ENCODE peak calls at places on chromosomes 4 and X, in six cellular contexts. Y is breast epithelium, S is fibroblast of lung, I is tibial artery, M is testis, T is DND-41. G is an unnamed sample. For H3K9me3, the result is how much of the 10 kb centered on the place peaks cover.

GRCh38 chr4:3484057-3484973 is 21.2 kb downstream of the DOK7 start:
- DNase-seq in I (peak), S (no peak), M (no peak), T (no peak), Y (peak), G (no peak)

GRCh38 chrX:103404225-103405008 is 28.1 kb downstream of the BEX3 start:
- DNase-seq in I (peak), M (peak), Y (peak), T (no peak), S (peak), G (peak)

GRCh38 chr4:38078590-38079381 is 118.6 kb downstream of the PTTG2 start:
- DNase-seq in Y (no peak), I (no peak), S (peak), M (no peak), T (no peak), G (no peak)

GRCh38 chrX:107199491-107199890 is 6.7 kb downstream of the NUP62CL start:
- DNase-seq in I (no peak), S (no peak), M (no peak), T (no peak), Y (no peak), G (no peak)

GRCh38 chrX:45517090-45517973 is 316.7 kb upstream of the DIPK2B start:
- DNase-seq in Y (no peak), T (no peak), M (no peak), I (no peak), S (peak), G (no peak)

GRCh38 chr4:101306225-101306624 is 41.1 kb downstream of the PPP3CA start:
- DNase-seq in I (no peak), T (no peak), Y (peak), S (peak), M (no peak), G (no peak)

GRCh38 chr4:1872918-1873269 is 1.7 kb downstream of the NSD2 start:
- DNase-seq in I (no peak), S (peak), T (peak), Y (no peak), M (no peak), G (no peak)

GRCh38 chr4:147786031-147786430 is 54.1 kb downstream of the ARHGAP10 start:
- DNase-seq in Y (no peak), M (no peak), S (no peak), T (no peak), I (no peak), G (no peak)

GRCh38 chr4:160370046-160370445 is 1267.2 kb downstream of the RAPGEF2 start:
- DNase-seq in I (no peak), Y (no peak), T (no peak), M (no peak), S (peak), G (no peak)

GRCh38 chrX:7074135-7074907 is 73.2 kb upstream of the STS start:
- DNase-seq in T (peak), Y (no peak), S (no peak), M (no peak), I (no peak), G (no peak)

GRCh38 chrX:118272237-118272636 is 73.7 kb upstream of the WDR44 start:
- DNase-seq in I (no peak), T (no peak), M (no peak), S (peak), Y (no peak), G (no peak)

GRCh38 chr4:120819816-120820437 is 102.6 kb downstream of the PRDM5 start:
- DNase-seq in I (no peak), T (no peak), S (no peak), M (no peak), Y (no peak), G (no peak)

GRCh38 chr4:3871881-3872833 is 106.0 kb downstream of the ADRA2C start:
- DNase-seq in M (no peak), I (peak), T (no peak), Y (no peak), S (no peak), G (peak)

GRCh38 chrX:129769467-129770154 is 10.1 kb upstream of the SASH3 start:
- DNase-seq in Y (no peak), M (no peak), T (peak), I (no peak), S (peak), G (peak)

GRCh38 chr4:129675036-129675435 is 579.1 kb downstream of the C4orf33 start:
- DNase-seq in I (no peak), Y (no peak), M (no peak), S (no peak), T (no peak), G (no peak)

GRCh38 chr4:145066063-145066501 is 31.9 kb downstream of the ANAPC10 start:
- DNase-seq in M (no peak), S (no peak), Y (no peak), T (no peak), I (no peak), G (no peak)

GRCh38 chr4:74451214-74451661 is 6.3 kb downstream of the AREG start:
- DNase-seq in Y (no peak), T (no peak), I (no peak), S (peak), M (no peak), G (no peak)

GRCh38 chr4:131258361-131258760 is 1890.7 kb upstream of the PCDH10 start:
- DNase-seq in S (no peak), Y (no peak), M (no peak), I (no peak), T (no peak), G (no peak)

GRCh38 chr4:101968364-101968763 is 177.8 kb downstream of the BANK1 start:
- DNase-seq in T (no peak), I (no peak), M (no peak), S (no peak), Y (no peak), G (no peak)

GRCh38 chrX:74207539-74207938 is 96.4 kb upstream of the ZCCHC13 start:
- DNase-seq in S (no peak), M (no peak), Y (no peak), I (no peak), T (no peak), G (no peak)

GRCh38 chr4:74619931-74620702 is 174.2 kb downstream of the BTC start:
- DNase-seq in T (no peak), M (no peak), I (no peak), Y (no peak), S (peak), G (no peak)

GRCh38 chr4:80154547-80154933 is 42.8 kb upstream of the PRDM8 start:
- DNase-seq in I (no peak), Y (no peak), M (no peak), S (no peak), T (no peak), G (no peak)

GRCh38 chrX:28225508-28225907 is 244.3 kb upstream of the DCAF8L1 start:
- DNase-seq in S (peak), T (no peak), I (no peak), Y (no peak), M (no peak), G (no peak)

GRCh38 chr4:147233-147632 is 22.9 kb downstream of the ZNF718 start:
- DNase-seq in M (no peak), S (no peak), T (no peak), Y (no peak), I (no peak), G (no peak)
- H3K9me3 ChIP-seq in M (under half), S (under half), T (half or more), Y (half or more), I (half or more), G (under half)

DNA sequence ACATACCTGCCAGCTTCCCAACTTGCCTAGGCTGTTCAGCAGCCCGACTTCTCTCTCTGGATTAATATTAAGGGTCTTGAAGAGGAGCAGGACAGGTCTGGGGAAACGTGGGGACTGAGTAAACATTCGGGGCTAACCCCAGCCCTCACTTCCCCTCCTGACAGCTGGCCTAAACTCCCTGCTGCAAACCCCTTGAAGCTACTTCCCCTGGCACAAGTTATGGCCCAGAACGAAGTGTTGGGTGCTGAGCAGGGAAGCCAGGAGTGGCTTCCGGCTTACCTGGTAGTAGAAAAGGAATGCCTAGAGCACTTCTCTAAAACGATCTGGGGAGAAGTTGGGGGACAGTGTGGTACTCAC is 200.0 kb downstream of the BCOR start:
- DNase-seq in S (no peak), M (no peak), Y (no peak), T (no peak), I (no peak), G (no peak)
- H3K27ac ChIP-seq in S (no peak), M (no peak), Y (peak), T (no peak), I (peak), G (no peak)

GRCh38 chr4:9608300-9608699 is 164.1 kb downstream of the DEFB131A start:
- DNase-seq in M (no peak), Y (no peak), T (peak), I (no peak), S (no peak), G (no peak)
- H3K4me3 ChIP-seq in M (no peak), Y (no peak), T (no peak), I (no peak), S (no peak), G (no peak)

DNA sequence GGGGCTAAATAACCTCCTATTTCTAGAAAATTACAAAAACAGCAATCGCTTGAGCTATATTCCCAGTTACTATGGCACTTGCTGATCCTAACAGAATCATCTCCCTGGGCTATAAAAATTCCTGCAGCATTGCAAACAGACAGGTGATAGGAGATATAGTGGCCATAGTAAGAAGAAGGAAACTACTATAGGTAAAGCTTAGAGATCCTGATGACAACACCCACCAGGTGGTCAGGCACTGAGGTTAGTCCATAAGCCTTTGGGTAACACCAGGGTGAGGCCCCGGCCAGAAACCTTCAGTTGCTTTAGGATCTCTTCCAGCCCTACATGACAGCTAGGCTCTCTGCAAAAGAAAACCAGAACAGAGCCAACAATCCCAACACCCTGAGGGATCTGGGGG is 197.9 kb upstream of the PPP1R2C start:
- DNase-seq in M (no peak), S (no peak), I (no peak), T (no peak), Y (no peak), G (no peak)
- H3K9me3 ChIP-seq in M (under half), S (under half), I (under half), T (under half), Y (under half), G (under half)

DNA sequence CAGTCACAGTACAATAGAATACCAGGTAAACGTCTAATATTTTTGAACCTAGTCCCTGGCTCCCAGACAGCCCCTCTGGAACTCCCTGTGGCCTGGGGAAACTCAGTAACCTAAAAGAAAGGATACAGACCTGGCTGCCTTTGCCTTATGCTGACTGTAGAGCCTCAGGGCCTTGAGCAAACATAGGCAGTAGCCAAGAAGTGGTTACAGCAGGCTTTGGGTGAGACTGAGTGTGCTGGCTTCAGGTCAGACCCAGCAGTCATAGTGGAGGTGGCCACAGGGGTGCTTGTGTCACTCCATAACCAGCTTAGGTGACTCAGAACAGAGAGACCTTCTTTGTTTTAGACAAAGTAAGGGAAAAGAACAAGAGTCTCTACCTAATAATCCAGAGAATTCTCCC is 141.8 kb upstream of the PRDX4 start:
- DNase-seq in T (no peak), S (no peak), I (no peak), M (no peak), Y (peak), G (no peak)
- H3K27ac ChIP-seq in T (no peak), S (no peak), I (no peak), M (no peak), Y (peak), G (no peak)

GRCh38 chr4:7777871-7778523 is 161.7 kb downstream of the AFAP1 start:
- DNase-seq in Y (no peak), M (no peak), I (peak), S (no peak), T (no peak), G (no peak)

GRCh38 chr4:7777017-7777710 is 162.5 kb downstream of the AFAP1 start:
- DNase-seq in Y (no peak), M (no peak), S (no peak), T (no peak), I (peak), G (no peak)

GRCh38 chr4:7779194-7779768 is 160.4 kb downstream of the AFAP1 start:
- DNase-seq in S (peak), M (peak), Y (no peak), T (no peak), I (peak), G (no peak)

GRCh38 chr4:7780751-7781348 is 158.8 kb downstream of the AFAP1 start:
- DNase-seq in S (no peak), T (no peak), I (no peak), M (no peak), Y (no peak), G (no peak)

GRCh38 chr4:7778524-7779193 is 161.0 kb downstream of the AFAP1 start:
- DNase-seq in I (peak), T (no peak), M (no peak), S (no peak), Y (no peak), G (no peak)
- H3K4me3 ChIP-seq in I (peak), T (no peak), M (no peak), S (peak), Y (no peak), G (no peak)

DNA sequence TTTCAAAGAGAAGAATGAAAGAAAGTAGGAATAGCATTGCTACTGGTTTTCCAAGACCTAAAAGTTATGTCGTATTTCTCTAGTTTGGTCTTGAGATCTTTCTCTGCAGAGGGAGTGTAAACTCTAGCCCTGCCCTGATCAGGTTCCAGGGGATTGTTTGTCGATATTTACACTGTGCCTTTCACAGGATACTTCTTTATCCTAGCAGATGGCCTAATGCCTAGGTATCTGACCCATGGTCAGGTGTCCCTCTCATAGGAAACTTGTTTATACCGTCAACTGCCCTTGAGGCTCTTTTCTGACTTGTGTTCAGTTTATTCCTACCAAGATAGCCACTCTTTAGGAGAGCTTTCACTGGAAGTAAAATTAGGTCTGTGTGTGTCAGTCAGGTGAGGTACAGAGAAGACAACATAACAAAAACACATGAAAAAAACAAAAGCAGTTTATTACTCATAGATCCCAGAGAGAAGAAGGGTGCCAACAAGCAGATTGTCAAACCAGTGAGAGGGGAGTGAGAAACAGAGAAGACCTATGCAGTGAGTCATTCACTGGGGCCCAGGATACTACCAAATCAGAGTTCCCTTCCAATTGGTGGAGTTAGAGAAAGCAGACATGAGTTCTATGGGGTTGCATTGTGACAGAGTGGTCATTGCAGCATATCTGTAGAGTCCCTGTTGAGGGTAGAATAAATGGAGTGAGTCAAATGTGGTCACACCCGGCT is 40.6 kb upstream of the THOC2 start:
- DNase-seq in Y (no peak), S (no peak), M (no peak), I (no peak), T (no peak), G (no peak)
- H3K9me3 ChIP-seq in Y (under half), S (under half), M (under half), I (under half), T (under half), G (under half)

DNA sequence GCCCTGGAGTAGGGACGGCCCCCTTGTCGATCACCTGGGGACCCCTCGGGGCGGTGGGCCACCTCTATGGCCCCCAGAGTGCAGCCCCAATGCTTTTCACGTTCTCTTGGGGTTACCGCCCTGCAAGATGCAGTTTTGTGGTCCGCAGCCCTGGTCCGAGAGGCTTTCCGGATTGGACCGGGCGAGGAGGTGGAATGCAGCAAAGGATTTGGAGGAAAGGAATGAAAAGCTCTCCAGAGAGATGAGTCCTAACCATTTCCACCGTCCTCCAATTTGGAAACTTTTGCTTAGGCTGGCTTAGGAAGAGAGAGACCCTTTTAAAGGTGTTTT is 601 bp downstream of the SLC25A43 start:
- DNase-seq in T (no peak), S (peak), M (no peak), Y (no peak), I (no peak), G (no peak)
- H3K27ac ChIP-seq in T (no peak), S (peak), M (peak), Y (peak), I (peak), G (no peak)

G was measured in CD8-positive, alpha-beta memory T cell.